ENCODE peak calls at places on chromosomes 2 and 18, in four cellular contexts. One of them, this sample, is unnamed.
A peak's percentile ranks its signal among the peaks of the same experiment; 100 is the strongest.

GRCh38 chr2:128214866-128215460 is 103.7 kb downstream of the HS6ST1 start:
- DNase-seq in WERI-Rb-1: no peak
- DNase-seq in cardiac fibroblast: no peak
- DNase-seq in adrenal gland: no peak
- DNase-seq in this sample: no peak

GRCh38 chr2:377414-377813 is 89.5 kb upstream of the ALKAL2 start:
- DNase-seq in WERI-Rb-1: no peak
- DNase-seq in cardiac fibroblast: no peak
- DNase-seq in adrenal gland: no peak
- DNase-seq in this sample: no peak

GRCh38 chr2:102837626-102838198 is 75.9 kb downstream of the TMEM182 start:
- DNase-seq in WERI-Rb-1: no peak
- DNase-seq in cardiac fibroblast: no peak
- DNase-seq in adrenal gland: no peak
- DNase-seq in this sample: no peak

GRCh38 chr2:150997702-150998480 is 263.8 kb downstream of the RBM43 start:
- DNase-seq in WERI-Rb-1: no peak
- DNase-seq in cardiac fibroblast: no peak
- DNase-seq in adrenal gland: no peak
- DNase-seq in this sample: peak; percentile 19

GRCh38 chr2:56337342-56337741 is 153.6 kb downstream of the CCDC85A start:
- DNase-seq in WERI-Rb-1: no peak
- DNase-seq in cardiac fibroblast: no peak
- DNase-seq in adrenal gland: no peak
- DNase-seq in this sample: no peak

GRCh38 chr2:86490245-86490644 is 49.1 kb downstream of the KDM3A start:
- DNase-seq in WERI-Rb-1: no peak
- DNase-seq in cardiac fibroblast: no peak
- DNase-seq in adrenal gland: no peak
- DNase-seq in this sample: no peak

GRCh38 chr18:12057419-12058039 is 36.1 kb upstream of the ANKRD62 start:
- DNase-seq in WERI-Rb-1: no peak
- DNase-seq in cardiac fibroblast: no peak
- DNase-seq in adrenal gland: no peak
- DNase-seq in this sample: no peak

GRCh38 chr2:67272195-67272594 is 124.9 kb upstream of the ETAA1 start:
- DNase-seq in WERI-Rb-1: no peak
- DNase-seq in cardiac fibroblast: peak; percentile 49
- DNase-seq in adrenal gland: no peak
- DNase-seq in this sample: no peak

GRCh38 chr18:59024829-59025228 is 114.9 kb upstream of the SEC11C start:
- DNase-seq in WERI-Rb-1: no peak
- DNase-seq in cardiac fibroblast: peak; percentile 72
- DNase-seq in adrenal gland: no peak
- DNase-seq in this sample: peak; percentile 93

GRCh38 chr2:96899084-96899735 is 29.3 kb upstream of the SEMA4C start:
- DNase-seq in WERI-Rb-1: no peak
- DNase-seq in cardiac fibroblast: peak; percentile 46
- DNase-seq in adrenal gland: peak; percentile 90
- DNase-seq in this sample: no peak

GRCh38 chr18:66754335-66754734 is 150.4 kb upstream of the CDH19 start:
- DNase-seq in WERI-Rb-1: no peak
- DNase-seq in cardiac fibroblast: no peak
- DNase-seq in adrenal gland: no peak
- DNase-seq in this sample: no peak

GRCh38 chr18:66749475-66750035 is 145.7 kb upstream of the CDH19 start:
- DNase-seq in WERI-Rb-1: no peak
- DNase-seq in cardiac fibroblast: peak; percentile 29
- DNase-seq in adrenal gland: no peak
- DNase-seq in this sample: no peak

GRCh38 chr18:66752733-66753132 is 148.8 kb upstream of the CDH19 start:
- DNase-seq in WERI-Rb-1: no peak
- DNase-seq in cardiac fibroblast: no peak
- DNase-seq in adrenal gland: no peak
- DNase-seq in this sample: no peak

GRCh38 chr18:66749030-66749429 is 145.1 kb upstream of the CDH19 start:
- DNase-seq in WERI-Rb-1: no peak
- DNase-seq in cardiac fibroblast: peak; percentile 51
- DNase-seq in adrenal gland: no peak
- DNase-seq in this sample: no peak
- TF ChIP-seq CTCF in WERI-Rb-1: no peak
- TF ChIP-seq CTCF in cardiac fibroblast: peak; percentile 14
- TF ChIP-seq CTCF in adrenal gland: no peak
- TF ChIP-seq CTCF in this sample: no peak

GRCh38 chr2:204298426-204298825 is 246.8 kb upstream of the PARD3B start:
- DNase-seq in WERI-Rb-1: no peak
- DNase-seq in cardiac fibroblast: no peak
- DNase-seq in adrenal gland: no peak
- DNase-seq in this sample: no peak

GRCh38 chr2:204293884-204294535 is 251.3 kb upstream of the PARD3B start:
- DNase-seq in WERI-Rb-1: peak; percentile 35
- DNase-seq in cardiac fibroblast: no peak
- DNase-seq in adrenal gland: no peak
- DNase-seq in this sample: no peak

GRCh38 chr2:204299766-204300165 is 245.5 kb upstream of the PARD3B start:
- DNase-seq in WERI-Rb-1: no peak
- DNase-seq in cardiac fibroblast: no peak
- DNase-seq in adrenal gland: no peak
- DNase-seq in this sample: no peak
- H3K4me3 ChIP-seq in WERI-Rb-1: no peak overlapping the region
- H3K4me3 ChIP-seq in cardiac fibroblast: no peak overlapping the region
- H3K4me3 ChIP-seq in adrenal gland: no peak overlapping the region
- H3K4me3 ChIP-seq in this sample: no peak overlapping the region

GRCh38 chr2:153291718-153292117 is 186.8 kb downstream of the RPRM start:
- DNase-seq in WERI-Rb-1: no peak
- DNase-seq in cardiac fibroblast: no peak
- DNase-seq in adrenal gland: no peak
- DNase-seq in this sample: no peak

GRCh38 chr2:153287109-153287801 is 191.3 kb downstream of the RPRM start:
- DNase-seq in WERI-Rb-1: peak; percentile 32
- DNase-seq in cardiac fibroblast: no peak
- DNase-seq in adrenal gland: peak; percentile 24
- DNase-seq in this sample: no peak
- TF ChIP-seq CTCF in WERI-Rb-1: peak; percentile 53
- TF ChIP-seq CTCF in cardiac fibroblast: peak; percentile 20
- TF ChIP-seq CTCF in adrenal gland: no peak
- TF ChIP-seq CTCF in this sample: no peak

GRCh38 chr2:237412646-237413292 is 1.2 kb downstream of the COL6A3 start:
- DNase-seq in WERI-Rb-1: no peak
- DNase-seq in cardiac fibroblast: peak; percentile 39
- DNase-seq in adrenal gland: no peak
- DNase-seq in this sample: no peak

GRCh38 chr2:237411683-237412349 is 2.1 kb downstream of the COL6A3 start:
- DNase-seq in WERI-Rb-1: no peak
- DNase-seq in cardiac fibroblast: peak; percentile 66
- DNase-seq in adrenal gland: no peak
- DNase-seq in this sample: peak; percentile 78

GRCh38 chr2:237410949-237411635 is 2.9 kb downstream of the COL6A3 start:
- DNase-seq in WERI-Rb-1: no peak
- DNase-seq in cardiac fibroblast: peak; percentile 59
- DNase-seq in adrenal gland: no peak
- DNase-seq in this sample: peak; percentile 67

GRCh38 chr2:237413293-237414055 is 490 bp downstream of the COL6A3 start:
- DNase-seq in WERI-Rb-1: no peak
- DNase-seq in cardiac fibroblast: no peak
- DNase-seq in adrenal gland: peak; percentile 29
- DNase-seq in this sample: peak; percentile 79

GRCh38 chr2:237414056-237414661 is at the start of gene COL6A3:
- DNase-seq in WERI-Rb-1: no peak
- DNase-seq in cardiac fibroblast: peak; percentile 98
- DNase-seq in adrenal gland: peak; percentile 29
- DNase-seq in this sample: peak; percentile 98
- H3K4me3 ChIP-seq in WERI-Rb-1: no peak within 1 kb of the TSS
- H3K4me3 ChIP-seq in cardiac fibroblast: peak within 1 kb of the TSS; percentile 98
- H3K4me3 ChIP-seq in adrenal gland: no peak within 1 kb of the TSS
- H3K4me3 ChIP-seq in this sample: peak within 1 kb of the TSS; percentile 81